ENCODE peak calls at places on chromosomes 7 and 10, in seven cellular contexts. One of them, this sample, is unnamed.
A peak's percentile ranks its signal among the peaks of the same experiment; 100 is the strongest.

GRCh38 chr10:129696636-129697035 is 229.6 kb downstream of the MGMT start:
- DNase-seq in esophagus squamous epithelium: no peak
- DNase-seq in transverse colon: no peak
- DNase-seq in lower leg skin: no peak
- DNase-seq in breast epithelium: no peak
- DNase-seq in HepG2: no peak
- DNase-seq in gastrocnemius medialis: no peak
- DNase-seq in this sample: no peak

GRCh38 chr7:142231716-142232115 is 26.1 kb downstream of the PRSS58 start:
- DNase-seq in esophagus squamous epithelium: no peak
- DNase-seq in transverse colon: no peak
- DNase-seq in lower leg skin: no peak
- DNase-seq in breast epithelium: no peak
- DNase-seq in HepG2: peak; percentile 20
- DNase-seq in gastrocnemius medialis: no peak
- DNase-seq in this sample: no peak

GRCh38 chr7:94656925-94657731 is 1.2 kb upstream of the SGCE start:
- DNase-seq in esophagus squamous epithelium: no peak
- DNase-seq in transverse colon: no peak
- DNase-seq in lower leg skin: no peak
- DNase-seq in breast epithelium: no peak
- DNase-seq in HepG2: no peak
- DNase-seq in gastrocnemius medialis: no peak
- DNase-seq in this sample: no peak

GRCh38 chr7:130290745-130291144 is 2.2 kb upstream of the CPA4 start:
- DNase-seq in esophagus squamous epithelium: no peak
- DNase-seq in transverse colon: no peak
- DNase-seq in lower leg skin: no peak
- DNase-seq in breast epithelium: no peak
- DNase-seq in HepG2: no peak
- DNase-seq in gastrocnemius medialis: no peak
- DNase-seq in this sample: no peak

GRCh38 chr7:47992446-47992845 is 13.0 kb upstream of the HUS1 start:
- DNase-seq in esophagus squamous epithelium: no peak
- DNase-seq in transverse colon: no peak
- DNase-seq in lower leg skin: no peak
- DNase-seq in breast epithelium: no peak
- DNase-seq in HepG2: no peak
- DNase-seq in gastrocnemius medialis: no peak
- DNase-seq in this sample: no peak

GRCh38 chr10:72888151-72888638 is 5.3 kb upstream of the OIT3 start:
- DNase-seq in esophagus squamous epithelium: no peak
- DNase-seq in transverse colon: no peak
- DNase-seq in lower leg skin: no peak
- DNase-seq in breast epithelium: no peak
- DNase-seq in HepG2: no peak
- DNase-seq in gastrocnemius medialis: no peak
- DNase-seq in this sample: no peak

GRCh38 chr10:30820282-30820991 is 190.9 kb upstream of the LYZL2 start:
- DNase-seq in esophagus squamous epithelium: no peak
- DNase-seq in transverse colon: no peak
- DNase-seq in lower leg skin: no peak
- DNase-seq in breast epithelium: no peak
- DNase-seq in HepG2: no peak
- DNase-seq in gastrocnemius medialis: no peak
- DNase-seq in this sample: no peak

GRCh38 chr7:75740846-75741497 is 2.2 kb upstream of the HIP1 start:
- DNase-seq in esophagus squamous epithelium: no peak
- DNase-seq in transverse colon: peak; percentile 57
- DNase-seq in lower leg skin: peak; percentile 48
- DNase-seq in breast epithelium: no peak
- DNase-seq in HepG2: peak; percentile 40
- DNase-seq in gastrocnemius medialis: peak; percentile 28
- DNase-seq in this sample: peak; percentile 69

GRCh38 chr7:96833701-96834453 is 124.2 kb upstream of the SEM1 start:
- DNase-seq in esophagus squamous epithelium: no peak
- DNase-seq in transverse colon: no peak
- DNase-seq in lower leg skin: no peak
- DNase-seq in breast epithelium: no peak
- DNase-seq in HepG2: peak; percentile 95
- DNase-seq in gastrocnemius medialis: no peak
- DNase-seq in this sample: no peak

GRCh38 chr7:131265227-131265626 is 62.4 kb upstream of the MKLN1 start:
- DNase-seq in esophagus squamous epithelium: no peak
- DNase-seq in transverse colon: no peak
- DNase-seq in lower leg skin: no peak
- DNase-seq in breast epithelium: no peak
- DNase-seq in HepG2: no peak
- DNase-seq in gastrocnemius medialis: no peak
- DNase-seq in this sample: no peak

GRCh38 chr7:110839866-110840265 is 251.1 kb upstream of the LRRN3 start:
- DNase-seq in esophagus squamous epithelium: no peak
- DNase-seq in transverse colon: no peak
- DNase-seq in lower leg skin: no peak
- DNase-seq in breast epithelium: no peak
- DNase-seq in HepG2: peak; percentile 33
- DNase-seq in gastrocnemius medialis: no peak
- DNase-seq in this sample: peak; percentile 31

GRCh38 chr7:37031571-37032257 is 307.4 kb upstream of the AOAH start:
- DNase-seq in esophagus squamous epithelium: peak; percentile 8
- DNase-seq in transverse colon: peak; percentile 54
- DNase-seq in lower leg skin: peak; percentile 91
- DNase-seq in breast epithelium: peak; percentile 60
- DNase-seq in HepG2: peak; percentile 97
- DNase-seq in gastrocnemius medialis: peak; percentile 78
- DNase-seq in this sample: peak; percentile 81

GRCh38 chr7:77665161-77665560 is 31.1 kb upstream of the RSBN1L start:
- DNase-seq in esophagus squamous epithelium: no peak
- DNase-seq in transverse colon: no peak
- DNase-seq in lower leg skin: no peak
- DNase-seq in breast epithelium: no peak
- DNase-seq in HepG2: no peak
- DNase-seq in gastrocnemius medialis: no peak
- DNase-seq in this sample: no peak

GRCh38 chr10:24872049-24872789 is 80.2 kb downstream of the PRTFDC1 start:
- DNase-seq in esophagus squamous epithelium: no peak
- DNase-seq in transverse colon: no peak
- DNase-seq in lower leg skin: no peak
- DNase-seq in breast epithelium: no peak
- DNase-seq in HepG2: no peak
- DNase-seq in gastrocnemius medialis: no peak
- DNase-seq in this sample: no peak

GRCh38 chr10:111990734-111991133 is 192.8 kb downstream of the GPAM start:
- DNase-seq in esophagus squamous epithelium: no peak
- DNase-seq in transverse colon: no peak
- DNase-seq in lower leg skin: no peak
- DNase-seq in breast epithelium: no peak
- DNase-seq in HepG2: no peak
- DNase-seq in gastrocnemius medialis: no peak
- DNase-seq in this sample: no peak
- H3K4me3 ChIP-seq in esophagus squamous epithelium: no peak overlapping the region
- H3K4me3 ChIP-seq in transverse colon: no peak overlapping the region
- H3K4me3 ChIP-seq in lower leg skin: no peak overlapping the region
- H3K4me3 ChIP-seq in breast epithelium: no peak overlapping the region
- H3K4me3 ChIP-seq in HepG2: no peak overlapping the region
- H3K4me3 ChIP-seq in gastrocnemius medialis: no peak overlapping the region
- H3K4me3 ChIP-seq in this sample: no peak overlapping the region

GRCh38 chr7:1555813-1556540 is at the start of gene TMEM184A:
- DNase-seq in esophagus squamous epithelium: no peak
- DNase-seq in transverse colon: peak; percentile 93
- DNase-seq in lower leg skin: no peak
- DNase-seq in breast epithelium: peak; percentile 89
- DNase-seq in HepG2: peak; percentile 89
- DNase-seq in gastrocnemius medialis: peak; percentile 90
- DNase-seq in this sample: no peak
- TF ChIP-seq POLR2A in esophagus squamous epithelium: no peak
- TF ChIP-seq POLR2A in transverse colon: peak; percentile 73
- TF ChIP-seq POLR2A in lower leg skin: no peak
- TF ChIP-seq POLR2A in breast epithelium: no peak
- TF ChIP-seq POLR2A in HepG2: peak; percentile 57
- TF ChIP-seq POLR2A in gastrocnemius medialis: no peak
- TF ChIP-seq POLR2A in this sample: no peak

GRCh38 chr7:66957595-66958290 is 36.7 kb downstream of the TMEM248 start:
- DNase-seq in esophagus squamous epithelium: no peak
- DNase-seq in transverse colon: no peak
- DNase-seq in lower leg skin: no peak
- DNase-seq in breast epithelium: no peak
- DNase-seq in HepG2: no peak
- DNase-seq in gastrocnemius medialis: no peak
- DNase-seq in this sample: no peak
- H3K4me3 ChIP-seq in esophagus squamous epithelium: no peak overlapping the region
- H3K4me3 ChIP-seq in transverse colon: no peak overlapping the region
- H3K4me3 ChIP-seq in lower leg skin: no peak overlapping the region
- H3K4me3 ChIP-seq in breast epithelium: no peak overlapping the region
- H3K4me3 ChIP-seq in HepG2: no peak overlapping the region
- H3K4me3 ChIP-seq in gastrocnemius medialis: no peak overlapping the region
- H3K4me3 ChIP-seq in this sample: no peak overlapping the region

GRCh38 chr10:117298219-117298618 is 57.3 kb downstream of the SLC18A2 start:
- DNase-seq in esophagus squamous epithelium: no peak
- DNase-seq in transverse colon: no peak
- DNase-seq in lower leg skin: no peak
- DNase-seq in breast epithelium: no peak
- DNase-seq in HepG2: no peak
- DNase-seq in gastrocnemius medialis: no peak
- DNase-seq in this sample: no peak

GRCh38 chr10:117299435-117299834 is 58.5 kb downstream of the SLC18A2 start:
- DNase-seq in esophagus squamous epithelium: no peak
- DNase-seq in transverse colon: no peak
- DNase-seq in lower leg skin: no peak
- DNase-seq in breast epithelium: no peak
- DNase-seq in HepG2: no peak
- DNase-seq in gastrocnemius medialis: no peak
- DNase-seq in this sample: no peak

GRCh38 chr10:117294735-117295134 is 53.8 kb downstream of the SLC18A2 start:
- DNase-seq in esophagus squamous epithelium: no peak
- DNase-seq in transverse colon: no peak
- DNase-seq in lower leg skin: no peak
- DNase-seq in breast epithelium: no peak
- DNase-seq in HepG2: no peak
- DNase-seq in gastrocnemius medialis: no peak
- DNase-seq in this sample: no peak

DNA sequence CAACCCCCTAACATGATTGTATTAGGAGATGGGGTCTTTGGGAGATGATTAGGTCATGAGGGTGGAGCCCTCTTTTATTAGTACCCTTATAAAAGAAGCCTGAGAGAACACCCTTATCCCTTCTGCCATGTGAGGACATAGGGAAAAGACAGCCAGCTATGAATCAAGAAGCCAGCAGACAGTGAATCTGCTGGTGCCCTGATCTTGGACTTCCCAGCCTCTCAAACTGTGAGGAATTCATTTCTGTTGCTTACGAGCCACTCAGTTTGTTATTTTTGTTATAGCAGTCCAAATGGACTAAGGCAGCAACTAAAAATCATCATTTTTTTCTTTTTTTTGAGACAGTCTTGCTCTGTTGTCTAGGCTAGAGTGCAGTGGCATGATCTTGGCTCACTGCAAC is 59.8 kb downstream of the SLC18A2 start:
- DNase-seq in esophagus squamous epithelium: no peak
- DNase-seq in transverse colon: no peak
- DNase-seq in lower leg skin: no peak
- DNase-seq in breast epithelium: no peak
- DNase-seq in HepG2: no peak
- DNase-seq in gastrocnemius medialis: no peak
- DNase-seq in this sample: no peak
- TF ChIP-seq POLR2A in esophagus squamous epithelium: no peak
- TF ChIP-seq POLR2A in transverse colon: no peak
- TF ChIP-seq POLR2A in lower leg skin: no peak
- TF ChIP-seq POLR2A in breast epithelium: no peak
- TF ChIP-seq POLR2A in HepG2: no peak
- TF ChIP-seq POLR2A in gastrocnemius medialis: no peak
- TF ChIP-seq POLR2A in this sample: no peak

DNA sequence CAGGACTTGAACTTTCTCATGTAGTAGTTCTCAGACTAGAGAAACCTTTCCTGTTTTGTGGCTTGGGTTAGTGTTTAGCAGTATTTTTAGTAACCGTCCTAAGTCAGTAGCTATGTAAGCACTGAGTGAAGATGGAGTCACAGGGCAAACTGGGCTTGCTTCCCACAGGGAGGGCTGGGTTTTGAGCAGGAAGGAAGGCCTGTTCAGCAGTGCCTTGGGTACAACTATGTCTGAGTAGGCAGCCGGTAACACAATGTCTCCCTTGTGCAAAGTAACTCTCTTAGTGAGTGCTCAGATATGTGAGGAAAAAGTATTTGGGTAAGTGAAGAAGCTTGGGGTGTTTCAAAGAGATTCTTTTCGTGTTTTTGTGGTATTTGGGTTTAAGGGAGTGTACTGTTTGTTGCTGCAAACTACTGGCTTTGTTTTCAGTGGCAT is 96.4 kb downstream of the CCSER2 start:
- DNase-seq in esophagus squamous epithelium: no peak
- DNase-seq in transverse colon: peak; percentile 82
- DNase-seq in lower leg skin: peak; percentile 90
- DNase-seq in breast epithelium: peak; percentile 84
- DNase-seq in HepG2: peak; percentile 54
- DNase-seq in gastrocnemius medialis: peak; percentile 96
- DNase-seq in this sample: peak; percentile 87
- H3K4me3 ChIP-seq in esophagus squamous epithelium: no peak overlapping the region
- H3K4me3 ChIP-seq in transverse colon: no peak overlapping the region
- H3K4me3 ChIP-seq in lower leg skin: no peak overlapping the region
- H3K4me3 ChIP-seq in breast epithelium: peak overlapping the region; percentile 20
- H3K4me3 ChIP-seq in HepG2: no peak overlapping the region
- H3K4me3 ChIP-seq in gastrocnemius medialis: peak overlapping the region; percentile 49
- H3K4me3 ChIP-seq in this sample: peak overlapping the region; percentile 55

This sample was measured in heart left ventricle.